ENCODE peak calls at places on chromosomes 2 and 18, in four cellular contexts. J, H, I and Y are unnamed samples.

GRCh38 chr2:7625392-7626138 is 708.4 kb downstream of the RNF144A start:
- DNase-seq in I (no peak), H (no peak), J (no peak), Y (no peak)

GRCh38 chr18:9827856-9828793 is 57.6 kb upstream of the TXNDC2 start:
- DNase-seq in J (peak; percentile 99), I (peak; percentile 95), H (peak; percentile 98), Y (no peak)

GRCh38 chr2:239929504-239929903 is 95.6 kb downstream of the NDUFA10 start:
- DNase-seq in H (no peak), J (no peak), I (no peak), Y (no peak)

GRCh38 chr2:47354817-47355653 is 47.9 kb upstream of the MSH2 start:
- DNase-seq in J (no peak), H (no peak), I (no peak), Y (no peak)

GRCh38 chr2:227473019-227473461 is 1.1 kb downstream of the AGFG1 start:
- DNase-seq in I (peak; percentile 41), J (no peak), H (no peak), Y (no peak)

GRCh38 chr2:104969564-104969963 is 68.3 kb upstream of the MRPS9 start:
- DNase-seq in H (peak; percentile 2), I (no peak), J (no peak), Y (peak; percentile 29)

GRCh38 chr2:32357545-32358482 is 991 bp downstream of the BIRC6 start:
- DNase-seq in J (peak; percentile 38), I (peak; percentile 56), H (peak; percentile 34), Y (peak; percentile 71)

GRCh38 chr2:201551901-201552300 is 91.4 kb downstream of the TMEM237 start:
- DNase-seq in I (no peak), H (no peak), J (no peak), Y (no peak)

GRCh38 chr18:48544661-48545415 is 6.0 kb downstream of the CTIF start:
- DNase-seq in J (no peak), I (no peak), H (no peak), Y (no peak)

GRCh38 chr2:9809064-9809356 is 34.3 kb upstream of the TAF1B start:
- DNase-seq in J (no peak), I (no peak), H (no peak), Y (no peak)

GRCh38 chr2:239279508-239280295 is 121.1 kb downstream of the HDAC4 start:
- DNase-seq in H (no peak), I (no peak), J (no peak), Y (no peak)

GRCh38 chr2:199985625-199986207 is 30.3 kb downstream of the MAIP1 start:
- DNase-seq in H (peak; percentile 42), J (peak; percentile 85), I (peak; percentile 43), Y (peak; percentile 71)

GRCh38 chr2:200026312-200026711 is 70.9 kb downstream of the MAIP1 start:
- DNase-seq in J (no peak), I (no peak), H (no peak), Y (no peak)

GRCh38 chr2:112880081-112880531 is 30.9 kb upstream of the IL37 start:
- DNase-seq in I (no peak), J (peak; percentile 32), H (peak; percentile 76), Y (no peak)

GRCh38 chr2:199223791-199224190 is 233.9 kb downstream of the SATB2 start:
- DNase-seq in J (peak; percentile 11), I (no peak), H (peak; percentile 80), Y (no peak)

GRCh38 chr2:68774569-68775271 is 40.1 kb downstream of the ARHGAP25 start:
- DNase-seq in I (peak; percentile 77), J (no peak), H (no peak), Y (no peak)
- H3K9ac ChIP-seq in I (peak overlapping the region; percentile 33), J (no peak overlapping the region), H (no peak overlapping the region), Y (no peak overlapping the region)

GRCh38 chr2:166157578-166157977 is 29.8 kb upstream of the SCN1A start:
- DNase-seq in J (no peak), H (no peak), I (no peak), Y (no peak)
- H3K4me2 ChIP-seq in J (no peak overlapping the region), H (no peak overlapping the region), I (no peak overlapping the region), Y (no peak overlapping the region)

DNA sequence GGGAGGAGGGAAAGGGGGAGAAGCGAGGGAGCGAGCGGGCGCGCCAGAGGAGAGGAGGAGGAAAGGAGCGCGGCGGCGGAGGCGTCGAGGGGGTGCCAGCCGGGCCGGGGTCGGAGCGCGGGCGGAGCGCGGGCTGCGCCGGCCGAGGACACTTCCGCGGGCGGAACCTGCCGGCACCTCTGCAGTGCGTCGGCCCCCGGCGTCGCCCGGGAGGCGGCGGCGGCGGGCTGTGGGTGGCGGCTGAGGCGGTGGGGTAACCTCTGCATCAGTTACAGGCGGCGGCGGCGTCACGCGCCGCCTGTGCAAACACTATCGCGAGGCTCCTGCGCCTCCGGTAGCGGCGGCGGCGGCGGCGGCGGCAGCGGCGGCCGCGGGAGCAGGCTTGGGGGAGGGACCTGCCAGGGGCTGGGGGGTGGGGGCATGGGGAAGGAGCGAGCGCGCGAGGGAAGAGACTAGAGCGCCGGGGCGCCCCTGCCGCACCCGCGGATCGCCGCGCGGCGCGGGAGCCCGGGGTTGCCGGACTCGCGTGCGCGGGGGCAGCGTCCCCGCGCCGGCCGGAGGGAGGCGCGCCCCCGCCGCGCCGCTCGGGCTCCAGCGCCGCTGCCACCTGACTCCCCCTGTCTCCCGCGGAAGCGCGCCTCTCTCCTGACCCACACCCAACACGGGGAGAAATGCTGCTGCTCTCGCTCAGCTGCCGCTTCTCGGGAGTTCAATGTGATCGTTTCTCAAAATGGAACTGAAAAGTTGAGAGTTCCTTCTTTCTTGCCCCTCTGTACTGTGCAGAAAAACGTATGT is at the start of gene TLK1:
- DNase-seq in J (peak; percentile 57), I (peak; percentile 69), H (peak; percentile 59), Y (peak; percentile 91)
- TF ChIP-seq CTCF in J (no peak), I (peak; percentile 2), H (no peak), Y (no peak)

DNA sequence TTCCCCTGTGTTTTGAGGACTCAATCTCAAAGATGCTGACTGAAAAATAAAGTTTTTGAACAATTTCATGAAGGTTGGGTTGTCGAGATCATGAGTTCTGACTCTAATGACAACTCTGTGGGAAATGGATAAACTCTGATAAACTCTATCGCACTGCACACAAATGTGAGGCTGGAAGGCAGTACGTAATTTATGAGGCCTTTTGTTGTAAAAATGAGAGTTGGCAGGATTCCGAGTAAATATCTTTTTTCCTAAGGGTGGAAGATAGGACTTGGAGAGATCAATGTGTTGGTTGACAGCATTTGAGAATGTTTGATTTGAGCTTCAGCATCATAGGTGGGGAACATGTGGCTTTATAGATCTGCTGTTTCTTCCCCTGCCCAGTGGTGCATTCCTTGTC is 90.4 kb downstream of the SPTBN1 start:
- DNase-seq in I (peak; percentile 51), H (no peak), J (no peak), Y (no peak)
- H3K9ac ChIP-seq in I (no peak overlapping the region), H (no peak overlapping the region), J (no peak overlapping the region), Y (no peak overlapping the region)

DNA sequence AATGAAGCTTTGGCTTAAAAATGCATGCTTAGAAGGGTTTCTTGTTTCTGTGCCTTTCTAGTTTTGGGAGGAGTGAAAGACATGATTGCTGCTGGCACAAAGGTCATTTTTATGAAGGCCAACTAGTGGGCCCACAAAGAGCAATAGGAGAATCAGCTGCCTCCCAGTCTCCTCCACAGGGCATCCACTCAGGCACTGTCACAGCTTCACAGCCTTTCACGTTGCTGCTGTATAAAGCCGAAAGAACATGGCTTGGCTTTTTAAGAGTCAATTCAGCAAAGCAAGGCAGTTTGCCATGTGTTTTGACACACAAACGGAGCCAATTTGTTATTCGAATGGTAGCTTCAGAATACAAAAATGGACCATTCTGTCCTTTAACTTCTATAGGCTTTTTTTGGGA is 283.5 kb upstream of the PARD3B start:
- DNase-seq in J (no peak), H (no peak), I (no peak), Y (no peak)
- H3K4me2 ChIP-seq in J (no peak overlapping the region), H (no peak overlapping the region), I (no peak overlapping the region), Y (peak overlapping the region; percentile 68)